ENCODE peak calls at places on chromosomes 16 and 17, in five cellular contexts. One of them, this sample, is unnamed.

GRCh38 chr16:24753437-24753836 is 24.0 kb downstream of the TNRC6A start:
- DNase-seq in T-cell: no peak
- DNase-seq in CD8-positive, alpha-beta memory T cell: no peak
- DNase-seq in GM19239: no peak
- DNase-seq in NCI-H774: no peak
- DNase-seq in this sample: no peak

GRCh38 chr17:81673561-81674258 is 7.2 kb downstream of the CCDC137 start:
- DNase-seq in T-cell: no peak
- DNase-seq in NCI-H774: no peak
- DNase-seq in GM19239: no peak
- DNase-seq in CD8-positive, alpha-beta memory T cell: no peak
- DNase-seq in this sample: no peak

GRCh38 chr16:873243-873661 is 72.7 kb upstream of the GNG13 start:
- DNase-seq in NCI-H774: no peak
- DNase-seq in T-cell: no peak
- DNase-seq in CD8-positive, alpha-beta memory T cell: no peak
- DNase-seq in GM19239: no peak
- DNase-seq in this sample: no peak

GRCh38 chr16:50548659-50549560 is 714 bp downstream of the NKD1 start:
- DNase-seq in CD8-positive, alpha-beta memory T cell: peak; percentile 22
- DNase-seq in NCI-H774: no peak
- DNase-seq in GM19239: peak; percentile 55
- DNase-seq in T-cell: no peak
- DNase-seq in this sample: no peak

GRCh38 chr17:79809530-79810137 is 12.8 kb upstream of the CBX8 start:
- DNase-seq in T-cell: no peak
- DNase-seq in CD8-positive, alpha-beta memory T cell: no peak
- DNase-seq in GM19239: no peak
- DNase-seq in NCI-H774: peak; percentile 43
- DNase-seq in this sample: no peak

GRCh38 chr16:3919413-3919812 is 38.9 kb upstream of the CREBBP start:
- DNase-seq in NCI-H774: no peak
- DNase-seq in CD8-positive, alpha-beta memory T cell: no peak
- DNase-seq in T-cell: no peak
- DNase-seq in GM19239: no peak
- DNase-seq in this sample: no peak

GRCh38 chr16:83354015-83354414 is 453.8 kb upstream of the HSBP1 start:
- DNase-seq in T-cell: no peak
- DNase-seq in NCI-H774: no peak
- DNase-seq in GM19239: no peak
- DNase-seq in CD8-positive, alpha-beta memory T cell: no peak
- DNase-seq in this sample: no peak

GRCh38 chr16:84138824-84139627 is 6.0 kb downstream of the HSDL1 start:
- DNase-seq in NCI-H774: no peak
- DNase-seq in T-cell: no peak
- DNase-seq in GM19239: peak; percentile 46
- DNase-seq in CD8-positive, alpha-beta memory T cell: peak; percentile 10
- DNase-seq in this sample: no peak

GRCh38 chr17:73691321-73691766 is 47.1 kb upstream of the SDK2 start:
- DNase-seq in CD8-positive, alpha-beta memory T cell: no peak
- DNase-seq in NCI-H774: no peak
- DNase-seq in GM19239: no peak
- DNase-seq in T-cell: no peak
- DNase-seq in this sample: no peak

GRCh38 chr17:60165223-60165622 is 15.4 kb downstream of the CA4 start:
- DNase-seq in T-cell: no peak
- DNase-seq in CD8-positive, alpha-beta memory T cell: no peak
- DNase-seq in NCI-H774: no peak
- DNase-seq in GM19239: no peak
- DNase-seq in this sample: no peak

GRCh38 chr16:47887496-47887895 is 268.3 kb downstream of the ABCC12 start:
- DNase-seq in CD8-positive, alpha-beta memory T cell: no peak
- DNase-seq in GM19239: no peak
- DNase-seq in NCI-H774: no peak
- DNase-seq in T-cell: no peak
- DNase-seq in this sample: no peak

GRCh38 chr17:77466140-77466539 is 325.4 kb downstream of the SEC14L1 start:
- DNase-seq in NCI-H774: no peak
- DNase-seq in T-cell: no peak
- DNase-seq in GM19239: no peak
- DNase-seq in CD8-positive, alpha-beta memory T cell: no peak
- DNase-seq in this sample: no peak

GRCh38 chr16:3938843-3939624 is 58.5 kb upstream of the CREBBP start:
- DNase-seq in CD8-positive, alpha-beta memory T cell: peak; percentile 65
- DNase-seq in NCI-H774: peak; percentile 9
- DNase-seq in T-cell: peak; percentile 34
- DNase-seq in GM19239: peak; percentile 63
- DNase-seq in this sample: peak; percentile 36

GRCh38 chr17:9228408-9229159 is 207.3 kb downstream of the NTN1 start:
- DNase-seq in GM19239: no peak
- DNase-seq in T-cell: no peak
- DNase-seq in CD8-positive, alpha-beta memory T cell: no peak
- DNase-seq in NCI-H774: no peak
- DNase-seq in this sample: no peak

GRCh38 chr16:24409045-24409444 is 130.3 kb upstream of the RBBP6 start:
- DNase-seq in GM19239: no peak
- DNase-seq in CD8-positive, alpha-beta memory T cell: no peak
- DNase-seq in NCI-H774: no peak
- DNase-seq in T-cell: no peak
- DNase-seq in this sample: no peak

GRCh38 chr17:77846531-77847085 is 111.9 kb upstream of the TNRC6C start:
- DNase-seq in NCI-H774: no peak
- DNase-seq in T-cell: no peak
- DNase-seq in GM19239: no peak
- DNase-seq in CD8-positive, alpha-beta memory T cell: peak; percentile 27
- DNase-seq in this sample: no peak